ENCODE peak calls at places on chromosome 15, in nine cellular contexts. U is RWPE1, O is stomach, T is A673, W is foreskin keratinocyte, I is fibroblast of the aortic adventitia, B is IMR-90, J is HCT116, V is kidney epithelial cell. R is an unnamed sample.

GRCh38 chr15:37934340-37934739 is at the start of gene TMCO5A:
- DNase-seq in I (no peak), O (no peak), B (no peak), U (no peak), V (no peak), T (no peak), J (no peak), W (no peak), R (no peak)

GRCh38 chr15:32705450-32705849 is 12.4 kb upstream of the GREM1 start:
- DNase-seq in O (no peak), B (peak), J (no peak), T (no peak), I (no peak), V (no peak), W (no peak), U (no peak), R (no peak)

GRCh38 chr15:69757186-69757585 is 304.6 kb downstream of the RPLP1 start:
- DNase-seq in J (no peak), W (peak), O (no peak), B (peak), V (no peak), U (peak), I (no peak), T (no peak), R (no peak)

GRCh38 chr15:29651476-29652072 is 170.7 kb downstream of the TJP1 start:
- DNase-seq in T (no peak), I (no peak), B (no peak), W (no peak), J (no peak), V (no peak), O (no peak), U (no peak), R (no peak)

GRCh38 chr15:47523669-47524068 is 193.6 kb upstream of the SEMA6D start:
- DNase-seq in W (no peak), I (peak), U (no peak), V (no peak), T (peak), O (no peak), B (peak), J (no peak), R (peak)

GRCh38 chr15:90103669-90104329 is 1.5 kb upstream of the IDH2 start:
- DNase-seq in J (no peak), O (peak), V (no peak), W (no peak), T (no peak), U (no peak), B (no peak), I (no peak), R (no peak)

GRCh38 chr15:33706173-33706572 is 262.1 kb upstream of the CHRM5 start:
- DNase-seq in I (no peak), W (no peak), V (no peak), J (no peak), U (no peak), T (no peak), B (no peak), O (no peak), R (no peak)

GRCh38 chr15:77036537-77037474 is 34.1 kb downstream of the TSPAN3 start:
- DNase-seq in O (peak), V (no peak), W (no peak), T (no peak), U (no peak), I (no peak), B (no peak), J (no peak), R (no peak)

GRCh38 chr15:25378501-25378901 is 60.3 kb downstream of the UBE3A start:
- DNase-seq in U (no peak), O (no peak), B (peak), T (no peak), V (no peak), J (no peak), W (peak), I (peak), R (no peak)

GRCh38 chr15:31300981-31301686 is 25.5 kb upstream of the KLF13 start:
- DNase-seq in V (no peak), B (no peak), T (no peak), I (no peak), U (no peak), J (no peak), W (no peak), O (no peak), R (no peak)

GRCh38 chr15:56249080-56249479 is 5.4 kb upstream of the RFX7 start:
- DNase-seq in T (peak), V (peak), U (peak), J (peak), W (peak), I (peak), B (peak), O (no peak), R (peak)

GRCh38 chr15:50281427-50281826 is 15.9 kb upstream of the HDC start:
- DNase-seq in J (no peak), V (no peak), B (no peak), T (no peak), I (no peak), O (no peak), U (no peak), W (no peak), R (no peak)

GRCh38 chr15:64354683-64355558 is 1.1 kb downstream of the CSNK1G1 start:
- DNase-seq in J (no peak), W (peak), V (no peak), I (no peak), T (peak), U (no peak), B (no peak), O (no peak), R (no peak)

GRCh38 chr15:51240066-51240465 is 98.3 kb downstream of the CYP19A1 start:
- DNase-seq in B (no peak), J (no peak), W (no peak), O (no peak), U (no peak), I (no peak), V (no peak), T (no peak), R (no peak)

GRCh38 chr15:67558502-67558901 is 16.0 kb downstream of the MAP2K5 start:
- DNase-seq in O (no peak), I (no peak), V (no peak), W (no peak), U (no peak), J (no peak), T (no peak), B (no peak), R (no peak)

GRCh38 chr15:64845183-64845611 is 3.5 kb downstream of the PLEKHO2 start:
- DNase-seq in U (no peak), O (no peak), J (no peak), T (no peak), B (no peak), W (no peak), I (peak), V (no peak), R (peak)

GRCh38 chr15:94638183-94638582 is 406.8 kb downstream of the MCTP2 start:
- DNase-seq in B (no peak), U (no peak), I (no peak), J (no peak), V (no peak), T (no peak), W (no peak), O (no peak), R (no peak)

GRCh38 chr15:65226221-65226620 is 14.9 kb upstream of the CILP start:
- DNase-seq in B (no peak), O (no peak), T (no peak), I (no peak), J (no peak), V (no peak), W (no peak), U (no peak), R (no peak)

GRCh38 chr15:80730931-80731330 is 35.8 kb downstream of the ABHD17C start:
- DNase-seq in O (no peak), U (no peak), V (no peak), I (no peak), W (no peak), B (no peak), T (no peak), J (no peak), R (no peak)

GRCh38 chr15:78307977-78308376 is 8.6 kb upstream of the SKIC8 start:
- DNase-seq in B (no peak), J (no peak), U (no peak), O (peak), W (no peak), V (no peak), I (no peak), T (no peak), R (no peak)

GRCh38 chr15:52289629-52290081 is 5.9 kb downstream of the MYO5C start:
- DNase-seq in B (no peak), U (peak), J (no peak), O (peak), V (no peak), W (no peak), I (no peak), T (no peak), R (no peak)

GRCh38 chr15:22265961-22266360 is 185.6 kb downstream of the OR4M2 start:
- DNase-seq in V (no peak), U (no peak), J (no peak), O (no peak), I (no peak), T (no peak), W (no peak), B (no peak), R (no peak)

GRCh38 chr15:49421991-49422390 is 1.1 kb upstream of the FGF7 start:
- DNase-seq in W (peak), O (peak), T (peak), U (peak), B (peak), I (peak), V (no peak), J (peak), R (peak)

GRCh38 chr15:100021653-100022052 is 288.4 kb upstream of the LYSMD4 start:
- DNase-seq in I (no peak), U (no peak), V (no peak), T (no peak), J (no peak), W (no peak), B (no peak), O (no peak), R (no peak)

GRCh38 chr15:37135225-37135624 is 34.9 kb upstream of the MEIS2 start:
- DNase-seq in W (no peak), O (no peak), V (no peak), J (peak), T (peak), B (no peak), I (no peak), U (peak), R (no peak)

GRCh38 chr15:60412807-60413597 is 15.2 kb upstream of the ANXA2 start:
- DNase-seq in B (no peak), W (no peak), O (no peak), U (no peak), J (no peak), V (no peak), T (no peak), I (peak), R (no peak)

GRCh38 chr15:95017950-95018349 is 786.6 kb downstream of the MCTP2 start:
- DNase-seq in J (no peak), B (no peak), W (no peak), U (no peak), V (peak), O (peak), T (peak), I (no peak), R (no peak)

GRCh38 chr15:63939531-63940130 is 105.9 kb upstream of the HERC1 start:
- DNase-seq in O (peak), B (peak), W (no peak), J (no peak), V (no peak), U (no peak), I (peak), T (no peak), R (peak)

GRCh38 chr15:98920091-98920880 is 87.3 kb downstream of the PGPEP1L start:
- DNase-seq in U (peak), T (no peak), V (no peak), B (no peak), J (no peak), I (no peak), O (no peak), W (no peak), R (no peak)

GRCh38 chr15:52717924-52718323 is 38.7 kb upstream of the ATOSA start:
- DNase-seq in U (no peak), I (peak), T (no peak), J (no peak), B (no peak), W (no peak), V (no peak), O (no peak), R (no peak)

GRCh38 chr15:40873625-40874561 is at the start of gene RHOV:
- DNase-seq in W (peak), O (peak), B (peak), J (peak), T (peak), V (no peak), U (peak), I (no peak), R (peak)

GRCh38 chr15:90822204-90822955 is 46.0 kb upstream of the FURIN start:
- DNase-seq in U (no peak), I (no peak), J (no peak), V (no peak), T (no peak), O (no peak), W (no peak), B (no peak), R (no peak)

GRCh38 chr15:55835866-55836265 is 92.9 kb upstream of the PRTG start:
- DNase-seq in W (no peak), B (no peak), J (no peak), T (no peak), V (no peak), I (no peak), O (no peak), U (no peak), R (no peak)

GRCh38 chr15:25683911-25684310 is 179.2 kb downstream of the ATP10A start:
- DNase-seq in B (no peak), W (no peak), I (no peak), O (no peak), J (no peak), T (no peak), V (no peak), U (no peak), R (no peak)

GRCh38 chr15:82139823-82140268 is 94.0 kb upstream of the MEX3B start:
- DNase-seq in I (peak), O (no peak), T (peak), U (peak), V (no peak), J (peak), W (peak), B (peak), R (peak)

GRCh38 chr15:57611938-57612337 is 20.2 kb downstream of the MYZAP start:
- DNase-seq in T (no peak), B (no peak), I (peak), V (peak), U (peak), J (peak), W (peak), O (peak), R (peak)

GRCh38 chr15:47496343-47497185 is 220.7 kb upstream of the SEMA6D start:
- DNase-seq in B (no peak), I (no peak), J (no peak), V (no peak), O (no peak), T (no peak), U (no peak), W (no peak), R (no peak)

DNA sequence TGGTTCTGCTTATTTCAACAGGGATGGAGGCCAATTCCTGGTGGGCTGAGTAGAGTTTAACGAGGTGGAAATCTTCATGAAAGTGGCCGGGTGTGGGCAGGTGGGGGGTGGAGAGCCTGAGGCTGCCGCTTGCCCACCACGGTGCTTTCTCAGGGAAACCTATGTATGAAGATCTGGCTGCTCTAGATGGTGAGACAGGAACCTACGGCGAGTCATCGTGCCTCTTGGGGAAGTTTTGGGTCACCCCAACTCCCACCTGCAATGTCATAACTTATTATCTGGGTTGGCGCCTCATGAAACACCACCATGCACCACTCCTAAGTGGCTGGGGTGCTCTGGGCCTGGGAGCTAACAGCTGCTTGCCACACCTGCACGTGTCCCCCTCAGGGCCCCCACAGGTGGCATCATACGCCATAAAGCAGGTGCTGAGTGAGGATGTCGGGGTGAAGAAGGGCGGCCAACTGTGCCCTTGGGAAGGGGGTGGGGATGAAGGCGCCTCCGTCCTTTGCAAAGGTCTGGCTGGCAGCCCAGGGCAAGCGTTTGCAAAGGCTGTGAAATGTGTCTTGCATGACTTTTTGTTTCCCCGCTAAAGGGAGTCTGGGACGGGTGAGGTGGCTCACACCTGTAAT is 27.9 kb upstream of the SNRPA1 start:
- DNase-seq in U (no peak), O (no peak), I (no peak), W (no peak), T (no peak), J (no peak), B (no peak), V (no peak), R (no peak)
- TF ChIP-seq CTCF in U (no peak), O (no peak), I (no peak), W (no peak), T (no peak), J (no peak), B (no peak), V (no peak), R (no peak)

DNA sequence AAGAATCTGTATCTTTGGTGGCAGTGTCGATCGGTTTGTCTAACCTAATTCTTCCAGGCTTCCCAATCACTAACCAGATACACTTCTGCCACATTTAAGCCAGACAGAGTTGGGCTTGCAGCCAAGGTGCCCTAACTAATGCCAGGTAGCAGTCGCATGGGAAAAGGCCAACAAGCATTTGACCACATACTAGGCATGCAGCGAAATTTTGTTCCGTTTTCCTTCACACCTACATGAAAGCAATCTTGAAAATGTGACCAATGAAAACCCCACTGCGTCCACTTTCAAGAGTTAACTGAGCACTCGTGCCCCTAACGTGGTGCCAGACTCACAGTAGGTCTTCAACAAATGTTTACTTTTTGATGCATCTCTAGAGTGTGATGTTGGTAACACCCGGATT is 192.2 kb upstream of the TPM1 start:
- DNase-seq in J (no peak), I (no peak), B (no peak), W (no peak), U (no peak), O (peak), V (no peak), T (no peak), R (no peak)
- TF ChIP-seq CTCF in J (no peak), I (no peak), B (no peak), W (no peak), U (no peak), O (no peak), V (no peak), T (no peak), R (no peak)

DNA sequence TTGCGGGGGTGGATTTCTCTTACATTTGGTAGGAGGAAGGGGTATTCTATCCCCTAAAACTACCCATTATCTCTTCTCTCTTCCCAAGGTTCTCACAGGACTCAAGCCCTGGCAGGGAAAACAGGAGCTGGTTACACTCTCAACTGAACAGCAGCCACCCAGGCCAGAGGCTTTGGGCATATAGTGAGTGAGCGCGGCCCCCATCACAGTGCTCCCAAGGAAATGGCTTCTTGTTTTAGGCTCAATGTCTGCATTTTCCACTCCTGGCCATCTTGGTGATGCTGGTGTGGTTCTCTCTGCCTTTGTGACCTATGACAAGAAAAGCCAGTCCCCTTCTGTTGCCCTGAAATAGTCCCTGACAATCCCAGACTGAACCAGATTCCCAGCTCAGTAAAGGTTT is 50.1 kb downstream of the WDR76 start:
- DNase-seq in B (no peak), W (no peak), I (no peak), U (no peak), T (no peak), J (no peak), V (no peak), O (no peak), R (no peak)
- TF ChIP-seq CTCF in B (no peak), W (no peak), I (no peak), U (no peak), T (no peak), J (no peak), V (no peak), O (no peak), R (no peak)

DNA sequence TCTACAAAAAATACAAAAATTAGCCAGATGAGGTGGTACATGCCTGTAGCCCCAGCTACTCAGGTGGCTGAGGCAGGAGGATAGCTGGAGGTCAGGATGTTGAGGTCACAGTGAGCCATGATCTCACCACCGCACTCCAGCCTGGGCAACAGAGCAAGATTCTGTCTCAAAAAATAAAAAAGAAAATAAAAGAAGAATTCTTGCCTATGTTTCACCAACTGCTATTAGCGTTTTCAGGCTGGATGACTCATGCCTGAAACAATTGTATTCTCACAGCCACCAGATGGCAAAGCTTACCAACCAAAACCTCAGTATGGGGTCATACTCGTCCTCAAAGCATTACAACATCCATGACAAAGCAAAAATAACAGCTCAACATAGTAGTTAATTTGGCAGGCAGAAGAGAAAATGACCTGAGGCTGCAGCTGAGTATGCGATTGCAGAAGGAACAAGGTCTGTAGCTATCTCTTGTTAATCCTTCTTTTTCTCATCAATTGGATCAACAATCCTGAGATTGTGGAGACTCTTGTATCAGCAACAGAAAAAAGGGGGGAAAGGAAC is 52.2 kb downstream of the TP53BP1 start:
- DNase-seq in I (peak), B (peak), O (no peak), U (peak), T (peak), W (peak), J (peak), V (peak), R (peak)
- TF ChIP-seq CTCF in I (peak), B (peak), O (no peak), U (peak), T (peak), W (peak), J (peak), V (peak), R (peak)

DNA sequence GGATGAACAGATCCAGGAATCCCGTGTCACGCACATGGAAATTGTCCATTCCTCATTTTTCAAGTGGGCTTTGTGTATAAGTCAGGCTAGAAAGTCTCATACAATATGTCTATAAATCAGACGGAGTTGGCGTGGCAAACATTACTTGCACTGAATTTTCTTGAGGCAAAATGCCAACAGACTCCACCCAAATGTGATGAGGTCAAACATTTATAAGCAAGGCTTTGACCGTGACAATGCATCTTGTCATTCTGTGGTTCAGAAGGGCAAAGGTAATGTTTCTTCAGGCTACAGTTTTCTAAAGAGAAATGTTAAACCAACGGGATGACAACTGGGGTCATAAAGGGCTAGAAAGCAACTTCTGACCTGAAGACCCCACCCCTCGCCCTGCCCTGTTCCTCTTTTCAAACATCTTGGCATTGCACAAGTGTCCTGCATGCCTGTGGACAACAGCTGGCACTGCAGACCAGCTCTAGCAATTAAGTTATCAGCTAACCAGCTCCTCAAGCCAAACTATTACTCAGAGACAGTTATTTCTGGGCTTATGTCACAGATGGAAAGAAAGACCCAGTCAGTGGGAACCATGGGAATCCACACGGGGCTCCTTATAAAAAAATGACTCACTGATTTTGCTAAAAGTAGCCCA is 36.5 kb upstream of the SPTBN5 start:
- DNase-seq in W (peak), U (peak), V (peak), O (no peak), J (peak), I (peak), B (peak), T (peak), R (peak)
- TF ChIP-seq CTCF in W (peak), U (peak), V (peak), O (no peak), J (no peak), I (peak), B (peak), T (no peak), R (peak)

GRCh38 chr15:70892912-70893560 is 410 bp downstream of the LRRC49 start:
- DNase-seq in T (peak), V (no peak), W (no peak), O (no peak), U (peak), J (no peak), I (peak), B (peak), R (peak)
- TF ChIP-seq CTCF in T (peak), V (peak), W (peak), O (peak), U (peak), J (peak), I (peak), B (peak), R (peak)